ENCODE peak calls at places on chromosomes 5 and 9, in nine cellular contexts. L is bronchial epithelial cell, H is hepatocyte, V is IMR-90, Q is body of pancreas, R is astrocyte of the cerebellum, O is lung, T is astrocyte of the spinal cord, I is HepG2. F is an unnamed sample.

GRCh38 chr5:69167488-69167845 is 517 bp downstream of the CCNB1 start:
- DNase-seq in L (no peak), H (peak), V (no peak), Q (no peak), R (no peak), O (no peak), T (peak), I (no peak), F (no peak)

GRCh38 chr9:127658431-127658830 is 46.4 kb downstream of the STXBP1 start:
- DNase-seq in L (no peak), H (no peak), V (no peak), Q (no peak), R (no peak), O (no peak), T (no peak), I (no peak), F (no peak)

GRCh38 chr9:88915916-88916315 is 75.4 kb upstream of the S1PR3 start:
- DNase-seq in L (no peak), H (no peak), V (no peak), Q (no peak), R (no peak), O (no peak), T (no peak), I (no peak), F (no peak)

GRCh38 chr9:111944467-111944866 is 47.9 kb downstream of the UGCG start:
- DNase-seq in L (peak), H (no peak), V (peak), Q (no peak), R (no peak), O (no peak), T (no peak), I (no peak), F (no peak)

GRCh38 chr5:176740131-176740701 is 70.1 kb upstream of the UNC5A start:
- DNase-seq in L (no peak), H (no peak), V (no peak), Q (no peak), R (no peak), O (no peak), T (no peak), I (no peak), F (peak)

GRCh38 chr9:124040935-124041816 is 29.6 kb downstream of the LHX2 start:
- DNase-seq in L (no peak), H (peak), V (no peak), Q (peak), R (no peak), O (no peak), T (no peak), I (no peak), F (no peak)

GRCh38 chr5:32709789-32710334 is 1.3 kb upstream of the NPR3 start:
- DNase-seq in L (peak), H (peak), V (peak), Q (peak), R (peak), O (peak), T (peak), I (peak), F (no peak)

GRCh38 chr5:99010294-99010693 is 81.5 kb upstream of the CHD1 start:
- DNase-seq in L (no peak), H (no peak), V (no peak), Q (no peak), R (no peak), O (no peak), T (no peak), I (no peak), F (no peak)

GRCh38 chr5:76787237-76787636 is 31.6 kb upstream of the F2RL1 start:
- DNase-seq in L (peak), H (peak), V (peak), Q (peak), R (peak), O (no peak), T (peak), I (peak), F (no peak)

GRCh38 chr9:15211994-15212501 is 95.0 kb downstream of the TTC39B start:
- DNase-seq in L (no peak), H (no peak), V (peak), Q (no peak), R (peak), O (no peak), T (peak), I (peak), F (no peak)

GRCh38 chr9:33263936-33264472 is 504 bp downstream of the BAG1 start:
- DNase-seq in L (no peak), H (peak), V (no peak), Q (peak), R (no peak), O (peak), T (peak), I (peak), F (no peak)

GRCh38 chr9:14945351-14945750 is 35.1 kb upstream of the FREM1 start:
- DNase-seq in L (no peak), H (no peak), V (no peak), Q (no peak), R (no peak), O (no peak), T (no peak), I (no peak), F (no peak)

GRCh38 chr5:56200856-56201638 is 32.1 kb downstream of the ANKRD55 start:
- DNase-seq in L (peak), H (peak), V (peak), Q (peak), R (peak), O (peak), T (peak), I (peak), F (no peak)

GRCh38 chr5:170749911-170750431 is 33.6 kb upstream of the GABRP start:
- DNase-seq in L (peak), H (no peak), V (no peak), Q (peak), R (no peak), O (no peak), T (no peak), I (no peak), F (no peak)

GRCh38 chr5:125083932-125084331 is 337.5 kb upstream of the ZNF608 start:
- DNase-seq in L (peak), H (peak), V (peak), Q (no peak), R (no peak), O (no peak), T (peak), I (no peak), F (no peak)

GRCh38 chr5:170155771-170156170 is 50.1 kb downstream of the FOXI1 start:
- DNase-seq in L (no peak), H (no peak), V (no peak), Q (no peak), R (no peak), O (no peak), T (no peak), I (no peak), F (no peak)

GRCh38 chr5:173733831-173734491 is 117.5 kb upstream of the BOD1 start:
- DNase-seq in L (no peak), H (no peak), V (no peak), Q (no peak), R (no peak), O (no peak), T (no peak), I (no peak), F (no peak)

GRCh38 chr9:68418259-68418845 is 61.9 kb downstream of the PGM5 start:
- DNase-seq in L (no peak), H (no peak), V (no peak), Q (no peak), R (no peak), O (no peak), T (no peak), I (no peak), F (no peak)

GRCh38 chr9:8632493-8632892 is 832.9 kb upstream of the DMAC1 start:
- DNase-seq in L (no peak), H (no peak), V (no peak), Q (no peak), R (no peak), O (no peak), T (no peak), I (no peak), F (no peak)

GRCh38 chr9:35660966-35661413 is 2.9 kb downstream of the CCDC107 start:
- DNase-seq in L (peak), H (peak), V (peak), Q (peak), R (no peak), O (no peak), T (peak), I (peak), F (no peak)

GRCh38 chr9:79581794-79582193 is 10.0 kb downstream of the TLE4 start:
- DNase-seq in L (peak), H (peak), V (peak), Q (no peak), R (peak), O (no peak), T (peak), I (peak), F (no peak)

GRCh38 chr9:114470581-114470980 is 34.7 kb downstream of the WHRN start:
- DNase-seq in L (no peak), H (no peak), V (no peak), Q (no peak), R (no peak), O (no peak), T (no peak), I (no peak), F (no peak)

GRCh38 chr9:121807918-121808278 is 156.5 kb downstream of the DAB2IP start:
- DNase-seq in L (no peak), H (no peak), V (no peak), Q (no peak), R (no peak), O (no peak), T (no peak), I (no peak), F (no peak)

GRCh38 chr5:160181965-160182622 is 47.2 kb upstream of the FABP6 start:
- DNase-seq in L (peak), H (no peak), V (no peak), Q (no peak), R (no peak), O (no peak), T (no peak), I (no peak), F (no peak)

GRCh38 chr5:111699976-111700375 is 57.0 kb downstream of the NREP start:
- DNase-seq in L (peak), H (no peak), V (no peak), Q (peak), R (no peak), O (no peak), T (peak), I (peak), F (no peak)

GRCh38 chr9:4670591-4670990 is 4.3 kb upstream of the SPATA6L start:
- DNase-seq in L (no peak), H (no peak), V (no peak), Q (no peak), R (no peak), O (no peak), T (no peak), I (no peak), F (no peak)

GRCh38 chr9:4667681-4668080 is 1.4 kb upstream of the SPATA6L start:
- DNase-seq in L (no peak), H (no peak), V (no peak), Q (no peak), R (no peak), O (no peak), T (no peak), I (no peak), F (no peak)

GRCh38 chr9:4671737-4672136 is 5.5 kb upstream of the SPATA6L start:
- DNase-seq in L (no peak), H (no peak), V (no peak), Q (no peak), R (no peak), O (no peak), T (no peak), I (no peak), F (no peak)

GRCh38 chr9:4668604-4669003 is 2.3 kb upstream of the SPATA6L start:
- DNase-seq in L (no peak), H (no peak), V (no peak), Q (no peak), R (no peak), O (no peak), T (no peak), I (no peak), F (no peak)

DNA sequence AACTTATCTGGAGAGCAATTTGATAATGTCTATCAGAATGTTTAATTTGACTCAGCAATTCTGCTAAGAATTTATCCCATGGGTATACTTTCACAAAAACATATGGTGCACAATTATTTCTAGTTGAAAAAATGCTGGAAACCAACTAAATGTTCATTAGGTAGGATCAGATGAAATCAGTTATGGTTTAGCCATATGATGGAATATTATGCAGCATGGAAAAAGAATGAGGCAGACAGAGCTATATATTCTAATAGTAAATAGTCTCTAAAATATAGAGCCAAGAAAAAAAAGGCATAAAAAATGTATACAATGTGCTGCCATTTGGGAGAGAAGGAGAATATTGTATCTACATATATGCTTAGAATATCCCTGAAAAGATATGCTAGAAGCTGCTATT is 3.6 kb upstream of the SPATA6L start:
- DNase-seq in L (no peak), H (no peak), V (no peak), Q (no peak), R (no peak), O (no peak), T (no peak), I (no peak), F (no peak)
- TF ChIP-seq CTCF in L (no peak), H (no peak), V (no peak), Q (no peak), R (no peak), O (no peak), T (no peak), I (no peak), F (no peak)

DNA sequence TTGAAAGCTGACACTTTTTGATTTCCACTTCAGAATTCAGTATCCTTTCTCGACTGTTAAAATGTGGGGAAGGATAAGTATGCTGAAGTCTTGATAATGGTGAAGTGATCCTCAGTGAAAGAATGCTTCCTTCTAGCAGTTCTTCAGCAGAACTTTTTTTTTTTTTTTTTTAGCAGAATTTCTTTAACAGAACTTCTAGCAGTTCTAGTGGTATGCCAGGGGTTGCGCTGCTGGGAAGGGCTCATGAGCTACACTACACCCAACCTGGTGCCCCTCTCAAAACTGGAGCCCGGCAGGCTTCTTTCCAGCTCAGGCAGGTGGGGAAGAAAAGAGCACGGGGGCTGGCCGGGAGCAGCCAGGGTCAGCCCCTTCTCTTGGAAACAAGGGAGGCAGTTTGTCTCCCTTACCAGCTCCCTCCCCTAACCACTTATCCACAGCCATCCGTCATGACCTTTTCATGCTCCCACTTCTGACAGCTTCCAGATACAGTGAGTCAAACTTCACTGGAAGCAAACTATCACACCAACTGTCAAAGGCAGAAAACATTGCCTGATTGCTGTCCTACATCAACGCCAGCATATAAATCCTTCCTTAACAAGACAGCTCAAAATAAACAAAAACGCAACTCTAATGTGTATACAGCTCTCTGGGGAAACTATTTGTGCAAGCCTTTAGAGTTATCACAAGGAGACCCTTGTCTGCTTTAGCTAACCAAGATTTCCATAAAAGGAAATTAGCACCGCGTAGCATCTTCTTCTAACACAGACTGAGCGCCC is 211.5 kb downstream of the GAPVD1 start:
- DNase-seq in L (peak), H (peak), V (peak), Q (no peak), R (peak), O (peak), T (peak), I (peak), F (no peak)
- H3K4me3 ChIP-seq in L (no peak), H (no peak), V (no peak), Q (no peak), R (no peak), O (no peak), T (no peak), I (no peak), F (no peak)

GRCh38 chr5:60929024-60929423 is 15.8 kb downstream of the ERCC8 start:
- DNase-seq in L (peak), H (no peak), V (peak), Q (no peak), R (no peak), O (no peak), T (peak), I (no peak), F (no peak)
- TF ChIP-seq CTCF in L (no peak), H (peak), V (peak), Q (no peak), R (no peak), O (no peak), T (no peak), I (no peak), F (no peak)

GRCh38 chr5:119331566-119332095 is 24.2 kb upstream of the TNFAIP8 start:
- DNase-seq in L (no peak), H (no peak), V (no peak), Q (no peak), R (no peak), O (no peak), T (no peak), I (no peak), F (no peak)

GRCh38 chr5:119333421-119333851 is 22.4 kb upstream of the TNFAIP8 start:
- DNase-seq in L (peak), H (no peak), V (peak), Q (no peak), R (no peak), O (no peak), T (no peak), I (no peak), F (no peak)

GRCh38 chr5:119335261-119335677 is 20.6 kb upstream of the TNFAIP8 start:
- DNase-seq in L (no peak), H (no peak), V (no peak), Q (no peak), R (no peak), O (no peak), T (no peak), I (no peak), F (no peak)

GRCh38 chr5:119330367-119331183 is 25.2 kb upstream of the TNFAIP8 start:
- DNase-seq in L (peak), H (no peak), V (no peak), Q (no peak), R (no peak), O (no peak), T (no peak), I (no peak), F (no peak)

DNA sequence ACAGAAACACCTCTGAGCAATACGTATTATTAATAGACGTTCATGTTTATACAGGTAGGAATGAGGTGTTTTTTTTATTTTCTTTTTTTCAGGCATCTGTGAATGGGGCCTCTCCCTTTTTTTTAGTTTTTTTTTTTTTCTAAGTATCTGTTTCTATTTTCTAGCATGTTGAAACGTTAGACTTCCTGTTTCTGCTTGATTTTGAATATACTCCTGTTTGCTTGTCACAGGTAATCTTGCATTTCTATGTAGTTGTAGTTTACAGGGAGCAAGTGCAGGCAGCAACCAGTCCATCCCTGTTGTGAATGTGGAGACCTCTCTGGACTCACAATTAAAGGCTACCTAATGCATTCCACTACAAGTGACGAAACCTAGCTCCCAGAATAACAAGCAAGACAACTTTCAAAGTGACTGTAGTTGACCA is 22.8 kb upstream of the TNFAIP8 start:
- DNase-seq in L (peak), H (no peak), V (no peak), Q (no peak), R (no peak), O (no peak), T (no peak), I (no peak), F (no peak)
- H3K4me3 ChIP-seq in L (peak), H (no peak), V (no peak), Q (no peak), R (no peak), O (no peak), T (no peak), I (no peak), F (no peak)

GRCh38 chr5:150763023-150763793 is 4.4 kb upstream of the DCTN4 start:
- DNase-seq in L (peak), H (peak), V (peak), Q (peak), R (peak), O (peak), T (peak), I (peak), F (no peak)
- TF ChIP-seq CTCF in L (no peak), H (no peak), V (no peak), Q (no peak), R (no peak), O (no peak), T (no peak), I (peak), F (peak)

GRCh38 chr5:33890147-33890546 is 1.6 kb downstream of the ADAMTS12 start:
- DNase-seq in L (no peak), H (no peak), V (peak), Q (no peak), R (no peak), O (no peak), T (peak), I (peak), F (no peak)
- H3K4me3 ChIP-seq in L (no peak), H (no peak), V (peak), Q (no peak), R (peak), O (no peak), T (peak), I (no peak), F (peak)

DNA sequence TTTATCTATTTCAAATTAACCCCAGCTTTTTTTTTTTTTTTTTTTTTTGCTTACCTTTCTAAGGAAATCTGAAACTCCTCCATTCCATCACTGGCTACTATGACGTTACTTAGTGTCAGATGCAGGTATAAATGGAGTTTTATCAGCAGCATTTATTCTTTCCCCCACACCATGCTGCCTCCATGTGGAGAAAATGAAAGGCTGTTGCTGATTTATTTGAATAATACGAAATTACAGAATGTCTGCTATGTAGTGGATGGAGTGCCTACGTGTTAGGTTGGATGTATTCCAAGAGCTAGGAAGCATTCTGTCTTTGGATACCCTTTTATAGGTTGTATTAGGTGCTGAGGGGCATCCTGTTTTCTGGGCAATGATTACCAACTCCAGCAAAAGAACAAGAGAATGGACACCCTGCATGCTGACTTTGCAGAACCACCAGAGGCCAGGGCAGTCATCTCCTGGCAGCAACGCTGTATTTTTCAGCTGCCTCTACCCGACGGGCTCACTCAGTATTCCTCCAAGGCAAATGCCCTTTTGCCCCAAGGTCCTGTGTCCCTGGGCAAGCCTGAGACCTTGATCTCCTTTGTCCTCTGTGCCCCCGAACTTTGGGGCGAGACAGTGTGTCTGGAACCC is 199.5 kb downstream of the ALDH1A1 start:
- DNase-seq in L (peak), H (peak), V (peak), Q (no peak), R (peak), O (no peak), T (peak), I (no peak), F (no peak)
- TF ChIP-seq CTCF in L (peak), H (peak), V (peak), Q (no peak), R (peak), O (no peak), T (peak), I (no peak), F (no peak)